ENCODE peak calls at places on chromosomes 1 and 21, in six cellular contexts. I is hepatic stellate cell; R is stimulated activated CD4-positive, alpha-beta T cell treated with anti-CD3 and anti-CD28 coated beads, Interleukin-2, amount 100 ng/mL, for 48 hours; P is CD8-positive, alpha-beta memory T cell; X is activated CD4-positive, alpha-beta T cell treated with anti-CD3 and anti-CD28 coated beads for 48 hours; O is activated CD4-positive, alpha-beta memory T cell treated with anti-CD3 and anti-CD28 coated beads for 36 hours. S is an unnamed sample.
A peak's percentile ranks its signal among the peaks of the same experiment; 100 is the strongest.

GRCh38 chr1:11797525-11798216 is 8.1 kb downstream of the MTHFR start:
- DNase-seq in O (no peak), R (no peak), X (no peak), P (no peak), I (peak; percentile 53), S (no peak)

GRCh38 chr1:27555700-27556424 is 48.1 kb downstream of the AHDC1 start:
- DNase-seq in O (peak; percentile 45), P (no peak), X (no peak), R (no peak), I (peak; percentile 82), S (peak; percentile 50)

GRCh38 chr1:18414872-18415447 is 65.8 kb upstream of the KLHDC7A start:
- DNase-seq in O (no peak), P (no peak), R (no peak), I (no peak), X (no peak), S (no peak)

GRCh38 chr1:1116701-1117468 is 996 bp upstream of the C1orf159 start:
- DNase-seq in O (peak; percentile 56), X (peak; percentile 55), I (peak; percentile 47), R (peak; percentile 39), P (no peak), S (peak; percentile 73)

GRCh38 chr1:29211086-29212030 is 19.4 kb downstream of the MECR start:
- DNase-seq in X (no peak), R (no peak), O (no peak), P (no peak), I (no peak), S (no peak)

GRCh38 chr1:50936321-50936720 is 23.7 kb downstream of the FAF1 start:
- DNase-seq in I (no peak), X (no peak), P (no peak), R (no peak), O (no peak), S (no peak)

GRCh38 chr1:147586412-147586811 is 45.1 kb downstream of the BCL9 start:
- DNase-seq in R (no peak), O (no peak), X (no peak), P (no peak), I (no peak), S (no peak)

GRCh38 chr1:24117722-24118409 is 5.9 kb upstream of the MYOM3 start:
- DNase-seq in I (peak; percentile 83), R (no peak), O (no peak), X (no peak), P (no peak), S (no peak)

GRCh38 chr21:31750843-31751242 is 18.9 kb upstream of the SCAF4 start:
- DNase-seq in O (no peak), P (no peak), X (no peak), I (no peak), R (no peak), S (no peak)